ENCODE peak calls at places on chromosomes 2 and 18, in ten cellular contexts. U is bronchial epithelial cell, T is Panc1, D is epithelial cell of esophagus, O is spleen, G is HFF-Myc, L is breast epithelium, P is astrocyte of the spinal cord, H is cardiac fibroblast, Q is IMR-90. W is an unnamed sample.

GRCh38 chr2:159126653-159127052 is 158.2 kb downstream of the TANC1 start:
- DNase-seq in G (no peak), O (no peak), H (peak; percentile 69), D (peak; percentile 45), P (peak; percentile 76), T (no peak), Q (peak; percentile 79), L (no peak), U (peak; percentile 68), W (peak; percentile 58)

GRCh38 chr2:136376798-136377211 is 258.9 kb upstream of the CXCR4 start:
- DNase-seq in O (peak; percentile 75), Q (no peak), P (peak; percentile 5), G (peak; percentile 37), T (no peak), U (no peak), D (no peak), L (no peak), H (peak; percentile 41), W (peak; percentile 15)

GRCh38 chr2:121887513-121888188 is 132.2 kb downstream of the TSN start:
- DNase-seq in O (no peak), Q (no peak), U (no peak), L (no peak), G (no peak), T (no peak), H (no peak), P (no peak), D (no peak), W (no peak)

GRCh38 chr2:239390546-239391285 is 10.1 kb downstream of the HDAC4 start:
- DNase-seq in Q (no peak), U (no peak), L (no peak), P (no peak), D (no peak), O (peak; percentile 61), H (no peak), T (no peak), G (no peak), W (no peak)

GRCh38 chr2:20205069-20205468 is 19.9 kb downstream of the SDC1 start:
- DNase-seq in L (no peak), D (no peak), T (no peak), H (no peak), U (no peak), Q (no peak), P (no peak), O (no peak), G (no peak), W (no peak)

GRCh38 chr2:230757476-230757875 is 44.8 kb downstream of the CAB39 start:
- DNase-seq in T (no peak), Q (peak; percentile 66), U (no peak), O (no peak), H (peak; percentile 76), G (no peak), P (peak; percentile 75), D (no peak), L (no peak), W (no peak)

GRCh38 chr2:134164306-134164705 is 89.6 kb upstream of the MGAT5 start:
- DNase-seq in G (no peak), U (no peak), P (no peak), T (no peak), Q (no peak), D (no peak), H (no peak), O (no peak), L (no peak), W (no peak)

GRCh38 chr2:54895735-54896134 is 154.5 kb downstream of the RTN4 start:
- DNase-seq in Q (peak; percentile 28), L (no peak), P (peak; percentile 21), D (no peak), H (peak; percentile 79), T (no peak), O (no peak), U (no peak), G (no peak), W (peak; percentile 80)

GRCh38 chr2:207532676-207533075 is 2.9 kb downstream of the CREB1 start:
- DNase-seq in P (no peak), T (no peak), D (no peak), Q (no peak), H (no peak), U (no peak), O (no peak), G (no peak), L (no peak), W (no peak)

GRCh38 chr2:207528980-207529329 is 807 bp upstream of the CREB1 start:
- DNase-seq in P (peak; percentile 34), D (peak; percentile 26), T (no peak), Q (no peak), O (no peak), L (no peak), G (no peak), U (no peak), H (peak; percentile 53), W (peak; percentile 54)

GRCh38 chr2:207531024-207531411 is 1.3 kb downstream of the CREB1 start:
- DNase-seq in P (no peak), T (no peak), U (no peak), H (no peak), L (no peak), G (no peak), Q (no peak), D (no peak), O (no peak), W (no peak)

GRCh38 chr2:207530160-207531023 is 630 bp downstream of the CREB1 start:
- DNase-seq in G (no peak), Q (no peak), H (peak; percentile 55), D (peak; percentile 28), L (peak; percentile 41), P (peak; percentile 53), T (no peak), O (peak; percentile 92), U (no peak), W (no peak)

GRCh38 chr2:207529330-207530159 is at the start of gene CREB1:
- DNase-seq in G (peak; percentile 89), P (peak; percentile 99), U (peak; percentile 93), T (peak; percentile 87), D (peak; percentile 99), L (peak; percentile 98), O (peak; percentile 100), H (peak; percentile 99), Q (peak; percentile 98), W (peak; percentile 96)
- TF ChIP-seq CTCF in G (no peak), P (no peak), U (no peak), T (no peak), D (no peak), L (peak; percentile 25), O (no peak), H (no peak), Q (peak; percentile 40), W (no peak)

GRCh38 chr2:119756837-119757236 is 2.9 kb upstream of the PTPN4 start:
- DNase-seq in L (no peak), D (peak; percentile 83), U (peak; percentile 89), T (no peak), H (peak; percentile 82), O (no peak), P (peak; percentile 92), Q (peak; percentile 87), G (no peak), W (peak; percentile 93)

GRCh38 chr2:119758881-119759450 is 756 bp upstream of the PTPN4 start:
- DNase-seq in U (no peak), T (no peak), D (no peak), H (no peak), Q (no peak), P (no peak), O (no peak), G (no peak), L (no peak), W (no peak)

GRCh38 chr2:119760876-119761275 is 1.2 kb downstream of the PTPN4 start:
- DNase-seq in O (no peak), Q (peak; percentile 44), T (no peak), U (peak; percentile 49), P (peak; percentile 53), L (no peak), D (peak; percentile 53), G (no peak), H (peak; percentile 57), W (no peak)

GRCh38 chr2:119759451-119760236 is at the start of gene PTPN4:
- DNase-seq in U (peak; percentile 96), H (peak; percentile 98), Q (peak; percentile 98), P (peak; percentile 99), O (peak; percentile 100), L (peak; percentile 95), T (peak; percentile 76), G (peak; percentile 88), D (peak; percentile 99), W (peak; percentile 99)

GRCh38 chr2:119760237-119760807 is 600 bp downstream of the PTPN4 start:
- DNase-seq in Q (no peak), D (peak; percentile 51), H (no peak), G (no peak), U (no peak), L (peak; percentile 25), T (no peak), P (no peak), O (no peak), W (no peak)
- H3K4me3 ChIP-seq in Q (peak overlapping the region; percentile 80), D (peak overlapping the region; percentile 82), H (peak overlapping the region; percentile 77), G (peak overlapping the region; percentile 77), U (peak overlapping the region; percentile 88), L (peak overlapping the region; percentile 96), T (peak overlapping the region; percentile 92), P (peak overlapping the region; percentile 69), O (peak overlapping the region; percentile 80), W (peak overlapping the region; percentile 53)

GRCh38 chr2:184596819-184597411 is 1.4 kb upstream of the ZNF804A start:
- DNase-seq in D (peak; percentile 48), Q (peak; percentile 81), G (no peak), L (no peak), O (no peak), P (peak; percentile 73), H (peak; percentile 44), T (no peak), U (peak; percentile 61), W (peak; percentile 56)
- TF ChIP-seq CTCF in D (no peak), Q (no peak), G (no peak), L (no peak), O (no peak), P (peak; percentile 29), H (no peak), T (peak; percentile 30), U (no peak), W (no peak)

DNA sequence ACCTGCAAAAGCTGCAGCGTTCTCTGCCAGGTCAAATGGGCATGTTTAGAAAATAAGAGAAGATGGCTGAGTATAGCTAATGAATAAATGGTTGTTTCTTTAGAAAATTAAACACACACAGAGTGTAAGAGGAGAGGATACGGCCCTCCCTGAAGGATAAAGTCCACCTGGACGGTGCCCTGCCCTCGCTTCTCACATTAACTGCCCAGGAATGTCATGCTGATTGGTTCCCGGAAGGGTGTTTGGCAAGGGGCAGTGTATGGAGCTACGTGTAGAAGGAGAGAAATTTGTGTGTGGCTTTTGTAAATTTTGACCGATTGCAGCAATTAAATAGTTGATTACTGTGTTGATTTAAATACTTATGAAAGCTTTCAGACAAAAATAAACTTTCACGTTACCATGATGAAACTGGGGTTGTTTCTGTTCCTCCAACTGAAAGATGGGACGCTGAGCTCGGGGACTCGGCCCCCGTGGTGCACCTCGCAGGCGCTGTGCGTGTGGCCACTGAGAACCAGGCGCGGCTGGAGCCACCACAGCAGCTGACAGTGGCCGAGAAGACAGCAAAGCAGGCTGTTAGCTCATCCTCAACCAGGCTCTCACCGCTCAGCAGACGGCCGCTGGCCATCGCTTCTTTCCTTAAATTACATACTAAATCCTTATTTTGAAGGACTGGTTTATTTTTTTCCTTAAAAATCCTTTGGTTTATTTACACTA is 22.7 kb downstream of the MPPE1 start:
- DNase-seq in P (no peak), G (no peak), O (no peak), U (no peak), Q (no peak), T (no peak), H (no peak), L (no peak), D (no peak), W (no peak)
- H3K4me3 ChIP-seq in P (no peak overlapping the region), G (no peak overlapping the region), O (no peak overlapping the region), U (no peak overlapping the region), Q (no peak overlapping the region), T (no peak overlapping the region), H (no peak overlapping the region), L (no peak overlapping the region), D (no peak overlapping the region), W (no peak overlapping the region)